ENCODE peak calls at places on chromosomes 16 and 17, in four cellular contexts. H, Z, W and D are unnamed samples.

GRCh38 chr17:48678141-48678971 is 44.0 kb downstream of the PRAC1 start:
- DNase-seq in H (peak), Z (peak), W (peak), D (peak)

GRCh38 chr16:73233423-73233762 is 185.5 kb upstream of the ZFHX3 start:
- DNase-seq in H (no peak), Z (no peak), W (no peak), D (no peak)

GRCh38 chr16:75236232-75236631 is 15.2 kb downstream of the BCAR1 start:
- DNase-seq in H (no peak), Z (peak), W (no peak), D (no peak)

GRCh38 chr16:74825941-74826340 is 51.3 kb upstream of the FA2H start:
- DNase-seq in H (no peak), Z (no peak), W (no peak), D (no peak)

GRCh38 chr17:48492401-48493298 is 38.2 kb downstream of the HOXB1 start:
- DNase-seq in H (no peak), Z (peak), W (peak), D (no peak)

GRCh38 chr16:76345093-76345735 is 68.0 kb downstream of the CNTNAP4 start:
- DNase-seq in H (no peak), Z (no peak), W (no peak), D (no peak)

GRCh38 chr16:26765087-26765486 is 301.6 kb upstream of the C16orf82 start:
- DNase-seq in H (no peak), Z (no peak), W (no peak), D (no peak)

GRCh38 chr17:74547264-74547663 is 1.3 kb upstream of the CD300C start:
- DNase-seq in H (no peak), Z (no peak), W (no peak), D (no peak)

GRCh38 chr17:9072626-9073339 is 51.5 kb downstream of the NTN1 start:
- DNase-seq in H (peak), Z (no peak), W (no peak), D (peak)

GRCh38 chr16:69532761-69533459 is 32.9 kb upstream of the NFAT5 start:
- DNase-seq in H (no peak), Z (no peak), W (no peak), D (no peak)

GRCh38 chr16:17474572-17474971 is 3.8 kb upstream of the XYLT1 start:
- DNase-seq in H (no peak), Z (no peak), W (no peak), D (no peak)

GRCh38 chr17:49913226-49914095 is 55.5 kb upstream of the DLX4 start:
- DNase-seq in H (peak), Z (no peak), W (peak), D (peak)

GRCh38 chr17:78745407-78746088 is 36.5 kb downstream of the CYTH1 start:
- DNase-seq in H (no peak), Z (no peak), W (peak), D (no peak)

GRCh38 chr17:80504671-80505413 is 28.4 kb upstream of the NPTX1 start:
- DNase-seq in H (no peak), Z (no peak), W (peak), D (no peak)

GRCh38 chr17:43211480-43212402 is at the start of gene TMEM106A:
- DNase-seq in H (peak), Z (peak), W (peak), D (peak)
- TF ChIP-seq CTCF in H (peak), Z (peak), W (peak), D (peak)

DNA sequence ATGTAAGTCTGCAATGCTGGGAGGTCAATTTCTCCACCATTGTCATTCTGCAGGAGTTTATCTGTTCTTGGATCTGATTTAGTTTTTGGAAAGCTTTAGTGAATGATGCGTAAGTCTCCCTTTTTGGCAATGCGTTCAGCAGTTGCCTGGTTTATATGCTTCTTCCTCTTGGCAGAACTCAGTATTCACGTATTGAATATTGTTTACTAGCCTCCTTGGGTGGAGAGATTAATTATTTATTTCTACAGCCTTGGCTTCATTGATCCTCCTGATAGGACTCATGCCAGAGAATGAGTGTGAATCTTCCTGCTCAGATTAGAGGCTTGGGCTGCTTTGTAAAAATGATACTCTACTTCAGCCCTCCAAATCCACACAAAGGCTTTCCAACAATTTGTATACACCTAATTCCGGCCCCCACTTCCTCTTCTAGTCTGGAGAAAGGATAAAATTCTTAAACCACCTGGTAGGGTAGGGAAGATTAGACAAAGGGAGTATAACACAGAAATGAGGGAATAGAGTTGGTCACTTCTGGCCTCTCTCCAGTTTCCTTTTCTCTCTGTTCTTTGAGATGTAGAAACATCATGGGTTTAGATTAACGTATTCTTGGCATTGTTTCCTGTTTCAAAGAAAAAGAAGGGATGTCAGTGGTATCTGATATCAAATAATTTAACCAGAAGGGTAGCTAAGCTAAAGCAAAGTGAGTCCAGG is 929.8 kb downstream of the KCNJ2 start:
- DNase-seq in H (no peak), Z (no peak), W (no peak), D (no peak)
- TF ChIP-seq CTCF in H (no peak), Z (no peak), W (no peak), D (no peak)

GRCh38 chr17:18323007-18323406 is 7.9 kb downstream of the SMCR8 start:
- DNase-seq in H (peak), Z (no peak), W (peak), D (no peak)
- TF ChIP-seq CTCF in H (peak), Z (no peak), W (peak), D (peak)

DNA sequence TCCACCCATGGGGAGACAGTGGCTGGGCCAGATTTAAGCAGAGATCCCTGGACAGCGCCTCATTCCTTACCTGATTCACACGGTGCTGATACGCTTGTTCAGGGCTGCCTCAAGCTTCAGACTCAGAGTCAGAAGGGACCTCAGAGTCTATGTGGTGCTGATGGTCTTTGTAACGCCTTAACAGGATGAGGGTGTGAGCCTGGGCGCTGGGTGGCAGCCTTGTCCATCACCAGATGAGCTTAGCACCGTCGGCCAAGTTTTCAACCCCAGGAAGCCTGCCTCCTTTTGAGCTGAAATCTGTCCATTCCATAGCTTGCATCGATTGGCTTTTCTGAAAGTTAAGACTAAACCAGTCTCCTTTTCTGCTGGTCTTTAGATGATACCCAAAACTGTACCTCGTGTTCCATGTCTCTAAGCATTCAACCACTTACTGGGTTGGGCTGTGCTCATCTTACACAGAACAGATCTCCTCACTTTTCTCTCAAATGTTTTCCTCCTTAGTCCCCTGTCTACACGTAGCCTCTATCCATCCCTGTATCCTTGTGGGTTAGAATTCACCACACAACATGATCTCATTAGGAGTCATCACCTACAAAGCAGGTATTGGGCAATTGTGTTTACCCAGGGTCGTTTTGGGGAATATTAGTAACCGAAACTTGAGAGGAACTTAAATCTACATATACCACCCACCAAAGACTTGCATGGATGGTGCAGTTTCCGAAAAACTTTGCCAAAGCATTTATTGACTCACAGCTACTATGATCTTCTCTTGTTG is 573.4 kb downstream of the CDH13 start:
- DNase-seq in H (peak), Z (no peak), W (no peak), D (peak)
- TF ChIP-seq CTCF in H (peak), Z (no peak), W (no peak), D (no peak)

GRCh38 chr16:46883690-46884512 is at the start of gene GPT2:
- DNase-seq in H (peak), Z (peak), W (peak), D (peak)
- TF ChIP-seq CTCF in H (no peak), Z (peak), W (peak), D (peak)

GRCh38 chr16:24845726-24846547 is at the start of gene SLC5A11:
- DNase-seq in H (no peak), Z (no peak), W (no peak), D (no peak)
- TF ChIP-seq CTCF in H (no peak), Z (no peak), W (no peak), D (no peak)

DNA sequence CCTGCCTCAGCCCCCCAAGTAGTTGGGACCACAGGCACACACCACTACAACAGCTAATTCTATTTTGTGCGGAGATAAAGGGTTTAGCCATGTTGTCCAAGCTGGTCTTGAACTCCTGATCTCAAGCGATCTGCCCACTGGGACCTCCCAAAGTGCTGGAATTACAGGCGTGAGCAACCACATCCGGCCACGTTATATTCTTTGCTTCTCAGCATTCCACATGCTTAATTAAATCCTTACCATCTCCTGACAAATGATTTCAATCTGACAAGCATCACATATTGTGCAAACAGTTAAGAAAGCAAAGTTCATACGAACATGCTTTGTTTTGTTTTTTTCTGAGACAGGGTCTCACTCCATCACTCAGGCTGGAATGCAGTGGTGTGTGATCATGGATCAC is 18.2 kb downstream of the HIGD1B start:
- DNase-seq in H (no peak), Z (no peak), W (no peak), D (no peak)
- TF ChIP-seq CTCF in H (no peak), Z (no peak), W (no peak), D (no peak)

GRCh38 chr17:17983776-17984175 is 11.1 kb downstream of the DRC3 start:
- DNase-seq in H (no peak), Z (no peak), W (no peak), D (no peak)

GRCh38 chr17:17983376-17983775 is 10.7 kb downstream of the DRC3 start:
- DNase-seq in H (no peak), Z (peak), W (no peak), D (no peak)

GRCh38 chr17:17987187-17987896 is 14.7 kb downstream of the DRC3 start:
- DNase-seq in H (no peak), Z (no peak), W (no peak), D (no peak)

GRCh38 chr17:17985153-17985552 is 12.5 kb downstream of the DRC3 start:
- DNase-seq in H (no peak), Z (no peak), W (no peak), D (no peak)

GRCh38 chr17:17985555-17985954 is 12.9 kb downstream of the DRC3 start:
- DNase-seq in H (no peak), Z (no peak), W (no peak), D (no peak)
- TF ChIP-seq CTCF in H (peak), Z (no peak), W (peak), D (peak)

DNA sequence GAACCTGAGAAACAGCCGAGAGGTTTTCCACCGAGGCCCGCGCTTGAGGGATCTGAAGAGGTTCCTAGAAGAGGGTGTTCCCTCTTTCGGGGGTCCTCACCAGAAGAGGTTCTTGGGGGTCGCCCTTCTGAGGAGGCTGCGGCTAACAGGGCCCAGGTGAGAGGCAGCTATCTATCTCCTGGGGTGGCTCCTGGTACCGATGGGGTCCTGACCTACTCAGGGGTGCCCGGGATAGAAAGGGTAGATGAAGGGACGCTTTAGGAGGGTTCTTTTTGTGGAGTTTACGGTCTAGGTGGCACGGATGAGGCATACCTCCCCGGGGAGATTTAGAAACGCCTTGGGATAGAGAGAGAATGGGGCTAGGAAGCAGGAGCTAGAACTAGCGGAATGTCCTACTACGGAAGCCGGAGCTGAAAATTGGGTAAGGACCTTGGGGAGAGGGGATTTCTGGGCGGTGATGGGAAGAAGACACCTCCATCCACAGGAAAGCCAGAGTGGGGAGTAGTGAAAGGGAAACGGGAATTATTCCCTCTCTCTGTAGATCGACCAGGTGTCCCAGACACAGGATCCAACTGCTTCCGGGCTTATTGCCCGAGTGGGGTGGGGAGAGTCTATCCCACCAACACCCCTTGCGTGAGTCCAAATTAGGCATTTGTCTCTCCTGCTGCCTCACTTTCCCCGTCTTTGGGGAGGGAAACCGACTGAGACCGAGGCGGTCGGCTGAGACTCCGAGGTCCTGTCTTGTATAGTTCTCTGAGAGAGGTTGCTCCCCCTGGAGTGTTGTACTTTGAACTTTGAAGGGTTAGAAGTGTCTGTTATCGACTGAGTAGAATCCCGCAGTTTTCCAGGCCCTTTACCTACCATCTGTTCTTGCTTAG is 740 bp downstream of the RSPRY1 start:
- DNase-seq in H (peak), Z (no peak), W (peak), D (peak)
- TF ChIP-seq CTCF in H (no peak), Z (no peak), W (no peak), D (no peak)